ENCODE peak calls at places on chromosomes 11 and 22, in six cellular contexts. F is progenitor cell of endocrine pancreas; Q is T-helper 9 cell; K is activated CD4-positive, alpha-beta T cell treated with anti-CD3 and anti-CD28 coated beads, Interleukin-2, amount 50 U/mL, for 1 hour; E is MCF 10A; G is CD4-positive, alpha-beta T cell. O is an unnamed sample.

GRCh38 chr11:109696191-109696897 is 274.4 kb downstream of the C11orf87 start:
- DNase-seq in F (no peak), Q (no peak), K (no peak), E (peak), G (no peak), O (no peak)

GRCh38 chr11:119046489-119046888 is 10.5 kb downstream of the HYOU1 start:
- DNase-seq in F (no peak), Q (no peak), K (no peak), E (no peak), G (no peak), O (no peak)

GRCh38 chr11:69530278-69531070 is 49.0 kb downstream of the LINC01488 start:
- DNase-seq in F (no peak), Q (no peak), K (no peak), E (no peak), G (no peak), O (no peak)

GRCh38 chr22:41048791-41049717 is 43.3 kb upstream of the EP300 start:
- DNase-seq in F (peak), Q (no peak), K (no peak), E (peak), G (no peak), O (peak)

GRCh38 chr11:27166130-27166529 is 125.5 kb downstream of the BBOX1 start:
- DNase-seq in F (no peak), Q (no peak), K (no peak), E (no peak), G (no peak), O (no peak)

GRCh38 chr11:27699926-27700350 is 317 bp downstream of the BDNF start:
- DNase-seq in F (no peak), Q (no peak), K (no peak), E (no peak), G (no peak), O (peak)

GRCh38 chr11:72195518-72195917 is 3.6 kb downstream of the FOLR1 start:
- DNase-seq in F (no peak), Q (no peak), K (no peak), E (no peak), G (no peak), O (no peak)

GRCh38 chr11:9625158-9625557 is 38.7 kb upstream of the SWAP70 start:
- DNase-seq in F (no peak), Q (no peak), K (no peak), E (no peak), G (no peak), O (no peak)

GRCh38 chr11:101035872-101036271 is 93.7 kb downstream of the PGR start:
- DNase-seq in F (no peak), Q (no peak), K (no peak), E (no peak), G (no peak), O (no peak)

GRCh38 chr11:65766535-65766934 is 14.2 kb downstream of the AP5B1 start:
- DNase-seq in F (no peak), Q (no peak), K (no peak), E (peak), G (no peak), O (no peak)

GRCh38 chr11:3627291-3627690 is 14.5 kb downstream of the ART5 start:
- DNase-seq in F (no peak), Q (no peak), K (no peak), E (no peak), G (no peak), O (no peak)

GRCh38 chr11:126473269-126473668 is 117.8 kb downstream of the ST3GAL4 start:
- DNase-seq in F (no peak), Q (no peak), K (no peak), E (no peak), G (no peak), O (no peak)

GRCh38 chr22:38114484-38115398 is 4.3 kb upstream of the BAIAP2L2 start:
- DNase-seq in F (peak), Q (peak), K (peak), E (peak), G (peak), O (peak)

GRCh38 chr22:38104084-38104483 is 6.4 kb downstream of the BAIAP2L2 start:
- DNase-seq in F (no peak), Q (no peak), K (no peak), E (peak), G (no peak), O (no peak)

GRCh38 chr11:117992136-117992535 is 5.9 kb downstream of the IL10RA start:
- DNase-seq in F (no peak), Q (no peak), K (no peak), E (no peak), G (no peak), O (no peak)

GRCh38 chr11:12411806-12412727 is 34.7 kb downstream of the PARVA start:
- DNase-seq in F (peak), Q (peak), K (peak), E (peak), G (peak), O (no peak)

GRCh38 chr11:35619754-35620640 is 1.7 kb downstream of the FJX1 start:
- DNase-seq in F (peak), Q (no peak), K (no peak), E (peak), G (no peak), O (no peak)

GRCh38 chr11:69393178-69393832 is 88.2 kb upstream of the LINC01488 start:
- DNase-seq in F (no peak), Q (no peak), K (no peak), E (no peak), G (no peak), O (no peak)

GRCh38 chr22:21026783-21027692 is 5.3 kb downstream of the SLC7A4 start:
- DNase-seq in F (no peak), Q (no peak), K (no peak), E (peak), G (no peak), O (no peak)

GRCh38 chr22:46537946-46538815 is 761 bp upstream of the CELSR1 start:
- DNase-seq in F (peak), Q (no peak), K (no peak), E (peak), G (no peak), O (no peak)

GRCh38 chr11:15114501-15115475 is at the start of gene INSC:
- DNase-seq in F (peak), Q (no peak), K (no peak), E (no peak), G (no peak), O (no peak)

GRCh38 chr22:17836977-17837742 is 62.9 kb upstream of the BID start:
- DNase-seq in F (no peak), Q (no peak), K (no peak), E (no peak), G (no peak), O (no peak)

GRCh38 chr11:134988495-134988894 is 576.5 kb upstream of the B3GAT1 start:
- DNase-seq in F (no peak), Q (no peak), K (no peak), E (no peak), G (no peak), O (no peak)

GRCh38 chr22:29733362-29734322 is 13.8 kb downstream of the CABP7 start:
- DNase-seq in F (no peak), Q (no peak), K (no peak), E (peak), G (no peak), O (no peak)

O was measured in type B pancreatic cell.